ENCODE peak calls at places on chromosomes 4 and X, in nine cellular contexts. One of them, this sample, is unnamed.

GRCh38 chr4:167196386-167196785 is 37.9 kb downstream of the SPOCK3 start:
- DNase-seq in left ventricle myocardium inferior: no peak
- DNase-seq in heart left ventricle: no peak
- DNase-seq in IMR-90: no peak
- DNase-seq in pancreas: no peak
- DNase-seq in PC-9: no peak
- DNase-seq in fibroblast of lung: peak; percentile 60
- DNase-seq in stomach: no peak
- DNase-seq in MM.1S: no peak
- DNase-seq in this sample: no peak

GRCh38 chr4:1385373-1386340 is 20.6 kb downstream of the NKX1-1 start:
- DNase-seq in MM.1S: no peak
- DNase-seq in pancreas: peak; percentile 18
- DNase-seq in PC-9: no peak
- DNase-seq in stomach: no peak
- DNase-seq in fibroblast of lung: no peak
- DNase-seq in left ventricle myocardium inferior: peak; percentile 9
- DNase-seq in IMR-90: no peak
- DNase-seq in heart left ventricle: no peak
- DNase-seq in this sample: no peak

GRCh38 chrX:9578083-9578779 is 113.4 kb downstream of the TBL1X start:
- DNase-seq in fibroblast of lung: no peak
- DNase-seq in PC-9: no peak
- DNase-seq in MM.1S: no peak
- DNase-seq in heart left ventricle: no peak
- DNase-seq in pancreas: no peak
- DNase-seq in stomach: no peak
- DNase-seq in left ventricle myocardium inferior: no peak
- DNase-seq in IMR-90: peak; percentile 7
- DNase-seq in this sample: no peak

GRCh38 chrX:30971761-30972603 is 82.9 kb upstream of the TAB3 start:
- DNase-seq in PC-9: peak; percentile 3
- DNase-seq in heart left ventricle: peak; percentile 6
- DNase-seq in pancreas: peak; percentile 20
- DNase-seq in MM.1S: peak; percentile 38
- DNase-seq in fibroblast of lung: peak; percentile 29
- DNase-seq in left ventricle myocardium inferior: no peak
- DNase-seq in stomach: peak; percentile 35
- DNase-seq in IMR-90: peak; percentile 45
- DNase-seq in this sample: no peak

GRCh38 chr4:13483142-13484044 is 747 bp downstream of the RAB28 start:
- DNase-seq in fibroblast of lung: peak; percentile 85
- DNase-seq in heart left ventricle: peak; percentile 33
- DNase-seq in pancreas: no peak
- DNase-seq in stomach: peak; percentile 39
- DNase-seq in MM.1S: peak; percentile 33
- DNase-seq in left ventricle myocardium inferior: no peak
- DNase-seq in PC-9: peak; percentile 37
- DNase-seq in IMR-90: peak; percentile 74
- DNase-seq in this sample: peak; percentile 75

GRCh38 chr4:164203476-164203875 is 550.5 kb upstream of the SMIM31 start:
- DNase-seq in pancreas: no peak
- DNase-seq in left ventricle myocardium inferior: no peak
- DNase-seq in PC-9: no peak
- DNase-seq in IMR-90: no peak
- DNase-seq in fibroblast of lung: peak; percentile 1
- DNase-seq in heart left ventricle: no peak
- DNase-seq in MM.1S: no peak
- DNase-seq in stomach: no peak
- DNase-seq in this sample: no peak

GRCh38 chr4:183443609-183444148 is 757 bp upstream of the CDKN2AIP start:
- DNase-seq in stomach: no peak
- DNase-seq in IMR-90: peak; percentile 52
- DNase-seq in pancreas: no peak
- DNase-seq in fibroblast of lung: no peak
- DNase-seq in heart left ventricle: no peak
- DNase-seq in MM.1S: peak; percentile 56
- DNase-seq in left ventricle myocardium inferior: no peak
- DNase-seq in PC-9: no peak
- DNase-seq in this sample: no peak

GRCh38 chr4:143391895-143392294 is 55.2 kb downstream of the GAB1 start:
- DNase-seq in MM.1S: no peak
- DNase-seq in left ventricle myocardium inferior: no peak
- DNase-seq in PC-9: no peak
- DNase-seq in stomach: no peak
- DNase-seq in pancreas: no peak
- DNase-seq in fibroblast of lung: peak; percentile 72
- DNase-seq in IMR-90: peak; percentile 89
- DNase-seq in heart left ventricle: no peak
- DNase-seq in this sample: no peak

GRCh38 chr4:125187621-125188176 is 127.1 kb upstream of the FAT4 start:
- DNase-seq in stomach: peak; percentile 56
- DNase-seq in fibroblast of lung: peak; percentile 83
- DNase-seq in heart left ventricle: peak; percentile 27
- DNase-seq in IMR-90: peak; percentile 0
- DNase-seq in MM.1S: no peak
- DNase-seq in PC-9: peak; percentile 5
- DNase-seq in pancreas: no peak
- DNase-seq in left ventricle myocardium inferior: peak; percentile 19
- DNase-seq in this sample: no peak

GRCh38 chr4:15375707-15376106 is 52.1 kb upstream of the C1QTNF7 start:
- DNase-seq in heart left ventricle: no peak
- DNase-seq in fibroblast of lung: no peak
- DNase-seq in PC-9: no peak
- DNase-seq in left ventricle myocardium inferior: no peak
- DNase-seq in MM.1S: peak; percentile 15
- DNase-seq in IMR-90: no peak
- DNase-seq in stomach: no peak
- DNase-seq in pancreas: no peak
- DNase-seq in this sample: no peak

GRCh38 chrX:70043685-70044084 is 6.1 kb downstream of the AWAT2 start:
- DNase-seq in IMR-90: no peak
- DNase-seq in MM.1S: no peak
- DNase-seq in heart left ventricle: no peak
- DNase-seq in pancreas: no peak
- DNase-seq in left ventricle myocardium inferior: no peak
- DNase-seq in PC-9: no peak
- DNase-seq in fibroblast of lung: no peak
- DNase-seq in stomach: no peak
- DNase-seq in this sample: no peak

GRCh38 chr4:77172336-77172735 is 15.3 kb downstream of the CCNG2 start:
- DNase-seq in stomach: no peak
- DNase-seq in PC-9: no peak
- DNase-seq in left ventricle myocardium inferior: no peak
- DNase-seq in pancreas: no peak
- DNase-seq in IMR-90: peak; percentile 95
- DNase-seq in MM.1S: no peak
- DNase-seq in heart left ventricle: no peak
- DNase-seq in fibroblast of lung: peak; percentile 98
- DNase-seq in this sample: no peak

GRCh38 chr4:110754726-110755125 is 131.8 kb upstream of the PITX2 start:
- DNase-seq in pancreas: no peak
- DNase-seq in PC-9: no peak
- DNase-seq in fibroblast of lung: peak; percentile 21
- DNase-seq in left ventricle myocardium inferior: no peak
- DNase-seq in IMR-90: no peak
- DNase-seq in stomach: no peak
- DNase-seq in heart left ventricle: no peak
- DNase-seq in MM.1S: no peak
- DNase-seq in this sample: no peak

GRCh38 chr4:158778712-158779111 is 9.9 kb downstream of the FNIP2 start:
- DNase-seq in pancreas: no peak
- DNase-seq in fibroblast of lung: peak; percentile 58
- DNase-seq in heart left ventricle: no peak
- DNase-seq in PC-9: no peak
- DNase-seq in MM.1S: no peak
- DNase-seq in left ventricle myocardium inferior: no peak
- DNase-seq in IMR-90: no peak
- DNase-seq in stomach: peak; percentile 71
- DNase-seq in this sample: no peak

GRCh38 chr4:104677122-104677521 is 182.4 kb upstream of the CXXC4 start:
- DNase-seq in PC-9: no peak
- DNase-seq in fibroblast of lung: peak; percentile 21
- DNase-seq in pancreas: no peak
- DNase-seq in left ventricle myocardium inferior: no peak
- DNase-seq in IMR-90: no peak
- DNase-seq in stomach: no peak
- DNase-seq in heart left ventricle: no peak
- DNase-seq in MM.1S: no peak
- DNase-seq in this sample: no peak

GRCh38 chr4:99624141-99624719 is 33.4 kb downstream of the C4orf54 start:
- DNase-seq in heart left ventricle: no peak
- DNase-seq in stomach: no peak
- DNase-seq in fibroblast of lung: no peak
- DNase-seq in pancreas: no peak
- DNase-seq in MM.1S: peak; percentile 74
- DNase-seq in left ventricle myocardium inferior: no peak
- DNase-seq in IMR-90: no peak
- DNase-seq in PC-9: no peak
- DNase-seq in this sample: no peak

GRCh38 chrX:154012336-154012991 is 7.2 kb downstream of the IRAK1 start:
- DNase-seq in left ventricle myocardium inferior: no peak
- DNase-seq in pancreas: peak; percentile 67
- DNase-seq in MM.1S: no peak
- DNase-seq in fibroblast of lung: peak; percentile 21
- DNase-seq in heart left ventricle: no peak
- DNase-seq in IMR-90: no peak
- DNase-seq in PC-9: no peak
- DNase-seq in stomach: no peak
- DNase-seq in this sample: no peak

GRCh38 chrX:154014429-154015380 is 5.0 kb downstream of the IRAK1 start:
- DNase-seq in pancreas: no peak
- DNase-seq in MM.1S: no peak
- DNase-seq in PC-9: no peak
- DNase-seq in left ventricle myocardium inferior: no peak
- DNase-seq in fibroblast of lung: no peak
- DNase-seq in stomach: no peak
- DNase-seq in heart left ventricle: no peak
- DNase-seq in IMR-90: no peak
- DNase-seq in this sample: no peak

GRCh38 chrX:154015581-154016264 is 4.0 kb downstream of the IRAK1 start:
- DNase-seq in stomach: no peak
- DNase-seq in left ventricle myocardium inferior: no peak
- DNase-seq in fibroblast of lung: no peak
- DNase-seq in pancreas: no peak
- DNase-seq in MM.1S: no peak
- DNase-seq in PC-9: no peak
- DNase-seq in IMR-90: no peak
- DNase-seq in heart left ventricle: no peak
- DNase-seq in this sample: no peak

GRCh38 chrX:154013001-154013421 is 6.7 kb downstream of the IRAK1 start:
- DNase-seq in left ventricle myocardium inferior: no peak
- DNase-seq in fibroblast of lung: no peak
- DNase-seq in MM.1S: no peak
- DNase-seq in PC-9: no peak
- DNase-seq in heart left ventricle: no peak
- DNase-seq in pancreas: no peak
- DNase-seq in IMR-90: no peak
- DNase-seq in stomach: no peak
- DNase-seq in this sample: no peak

DNA sequence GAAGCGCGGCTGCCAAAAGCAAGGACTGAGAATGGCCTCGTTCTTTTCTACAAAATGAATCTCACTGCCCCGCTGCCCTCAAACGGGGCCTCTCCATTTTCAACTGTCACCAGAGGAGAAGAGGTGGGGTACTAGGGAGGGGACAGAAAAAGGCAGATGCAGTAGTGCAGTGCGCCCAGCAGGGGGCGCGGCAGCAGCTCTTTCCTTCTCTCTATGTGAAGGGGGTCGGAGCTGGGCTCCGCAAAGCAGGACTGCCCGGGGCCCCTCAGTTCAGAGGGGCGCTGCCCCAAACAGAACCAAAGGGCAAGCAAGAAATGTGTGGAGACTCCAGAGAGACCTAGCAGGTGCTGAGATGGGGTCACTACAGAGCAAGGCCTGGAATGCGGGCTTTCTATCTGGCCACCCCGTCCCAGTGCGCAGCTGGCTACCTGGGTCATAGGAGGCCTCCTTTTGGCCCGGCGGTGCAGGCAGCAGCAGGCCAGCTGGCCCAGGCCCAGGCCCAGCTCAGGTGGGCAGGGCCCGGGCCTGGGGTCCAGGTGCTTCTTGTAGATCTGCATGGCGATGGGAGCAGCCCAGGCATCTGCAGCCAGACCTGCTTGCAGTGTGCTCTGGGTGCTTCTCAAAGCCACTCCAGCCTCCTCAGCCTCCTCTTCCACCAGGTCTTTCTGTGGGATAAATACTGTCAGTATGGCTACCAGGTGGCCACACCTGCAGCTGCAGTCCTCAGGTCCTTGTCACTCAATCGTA is 5.9 kb downstream of the IRAK1 start:
- DNase-seq in IMR-90: peak; percentile 10
- DNase-seq in left ventricle myocardium inferior: no peak
- DNase-seq in fibroblast of lung: no peak
- DNase-seq in PC-9: peak; percentile 50
- DNase-seq in stomach: peak; percentile 41
- DNase-seq in pancreas: no peak
- DNase-seq in MM.1S: no peak
- DNase-seq in heart left ventricle: no peak
- DNase-seq in this sample: no peak
- H3K4me1 ChIP-seq in IMR-90: peaks cover 3% of the 10 kb centered on the region
- H3K4me1 ChIP-seq in left ventricle myocardium inferior: peaks cover 15% of the 10 kb centered on the region
- H3K4me1 ChIP-seq in fibroblast of lung: no peaks in the 10 kb centered on the region
- H3K4me1 ChIP-seq in PC-9: no peaks in the 10 kb centered on the region
- H3K4me1 ChIP-seq in stomach: peaks cover 3% of the 10 kb centered on the region
- H3K4me1 ChIP-seq in pancreas: no peaks in the 10 kb centered on the region
- H3K4me1 ChIP-seq in MM.1S: peaks cover 32% of the 10 kb centered on the region
- H3K4me1 ChIP-seq in heart left ventricle: no peaks in the 10 kb centered on the region
- H3K4me1 ChIP-seq in this sample: peaks cover 6% of the 10 kb centered on the region

GRCh38 chr4:87532907-87533306 is 3.7 kb upstream of the SPARCL1 start:
- DNase-seq in stomach: no peak
- DNase-seq in IMR-90: no peak
- DNase-seq in fibroblast of lung: no peak
- DNase-seq in left ventricle myocardium inferior: no peak
- DNase-seq in MM.1S: no peak
- DNase-seq in heart left ventricle: no peak
- DNase-seq in pancreas: no peak
- DNase-seq in PC-9: no peak
- DNase-seq in this sample: no peak
- H3K27ac ChIP-seq in stomach: peak overlapping the region; percentile 83
- H3K27ac ChIP-seq in IMR-90: no peak overlapping the region
- H3K27ac ChIP-seq in fibroblast of lung: no peak overlapping the region
- H3K27ac ChIP-seq in left ventricle myocardium inferior: peak overlapping the region; percentile 93
- H3K27ac ChIP-seq in MM.1S: no peak overlapping the region
- H3K27ac ChIP-seq in heart left ventricle: peak overlapping the region; percentile 84
- H3K27ac ChIP-seq in pancreas: no peak overlapping the region
- H3K27ac ChIP-seq in PC-9: no peak overlapping the region
- H3K27ac ChIP-seq in this sample: peak overlapping the region; percentile 87

GRCh38 chr4:86481429-86481828 is 112.7 kb upstream of the PTPN13 start:
- DNase-seq in heart left ventricle: no peak
- DNase-seq in MM.1S: no peak
- DNase-seq in fibroblast of lung: peak; percentile 6
- DNase-seq in stomach: no peak
- DNase-seq in PC-9: no peak
- DNase-seq in left ventricle myocardium inferior: no peak
- DNase-seq in IMR-90: no peak
- DNase-seq in pancreas: no peak
- DNase-seq in this sample: no peak
- H3K4me3 ChIP-seq in heart left ventricle: no peak overlapping the region
- H3K4me3 ChIP-seq in MM.1S: no peak overlapping the region
- H3K4me3 ChIP-seq in fibroblast of lung: no peak overlapping the region
- H3K4me3 ChIP-seq in stomach: no peak overlapping the region
- H3K4me3 ChIP-seq in PC-9: no peak overlapping the region
- H3K4me3 ChIP-seq in left ventricle myocardium inferior: no peak overlapping the region
- H3K4me3 ChIP-seq in IMR-90: no peak overlapping the region
- H3K4me3 ChIP-seq in pancreas: no peak overlapping the region
- H3K4me3 ChIP-seq in this sample: no peak overlapping the region

GRCh38 chrX:65677954-65678469 is 10.6 kb downstream of the MSN start:
- DNase-seq in IMR-90: peak; percentile 94
- DNase-seq in MM.1S: no peak
- DNase-seq in PC-9: peak; percentile 26
- DNase-seq in left ventricle myocardium inferior: no peak
- DNase-seq in pancreas: no peak
- DNase-seq in heart left ventricle: peak; percentile 74
- DNase-seq in stomach: no peak
- DNase-seq in fibroblast of lung: peak; percentile 92
- DNase-seq in this sample: peak; percentile 71
- H3K4me1 ChIP-seq in IMR-90: peaks cover 13% of the 10 kb centered on the region
- H3K4me1 ChIP-seq in MM.1S: peaks cover 48% of the 10 kb centered on the region
- H3K4me1 ChIP-seq in PC-9: peaks cover 34% of the 10 kb centered on the region
- H3K4me1 ChIP-seq in left ventricle myocardium inferior: peaks cover 100% of the 10 kb centered on the region
- H3K4me1 ChIP-seq in pancreas: no peaks in the 10 kb centered on the region
- H3K4me1 ChIP-seq in heart left ventricle: peaks cover 54% of the 10 kb centered on the region
- H3K4me1 ChIP-seq in stomach: peaks cover 24% of the 10 kb centered on the region
- H3K4me1 ChIP-seq in fibroblast of lung: peaks cover 8% of the 10 kb centered on the region
- H3K4me1 ChIP-seq in this sample: no peaks in the 10 kb centered on the region

This sample was measured in right atrium auricular region.